ENCODE peak calls at places on chromosomes 3 and 15, in nine cellular contexts. A is tibial nerve, B is fibroblast of lung, F is endothelial cell of umbilical vein, D is cardiac muscle cell, S is nephron progenitor cell, K is fibroblast of mammary gland, X is AG09319, Z is body of pancreas. W is an unnamed sample.

GRCh38 chr3:99084156-99084555 is 182.7 kb upstream of the DCBLD2 start:
- DNase-seq in F (no peak), Z (no peak), B (no peak), S (no peak), A (no peak), X (no peak), K (no peak), D (no peak), W (no peak)

GRCh38 chr3:50572158-50572557 is 2.8 kb downstream of the HEMK1 start:
- DNase-seq in F (peak), D (peak), X (peak), B (peak), A (peak), S (peak), K (peak), Z (peak), W (no peak)

GRCh38 chr15:69679623-69680228 is 227.1 kb downstream of the RPLP1 start:
- DNase-seq in D (no peak), K (no peak), F (no peak), A (no peak), X (no peak), B (no peak), Z (no peak), S (no peak), W (no peak)

GRCh38 chr15:45458746-45459403 is 63.7 kb downstream of the SLC30A4 start:
- DNase-seq in D (peak), S (peak), F (peak), K (peak), A (peak), B (peak), X (no peak), Z (peak), W (peak)

GRCh38 chr3:7788881-7789280 is 712.7 kb upstream of the LMCD1 start:
- DNase-seq in X (no peak), F (peak), B (no peak), A (no peak), Z (no peak), K (no peak), D (no peak), S (no peak), W (no peak)

GRCh38 chr15:100192092-100192695 is 149.6 kb downstream of the ADAMTS17 start:
- DNase-seq in B (no peak), X (no peak), S (no peak), Z (no peak), K (no peak), D (no peak), A (no peak), F (no peak), W (no peak)

GRCh38 chr15:74901612-74902063 is 5.0 kb downstream of the FAM219B start:
- DNase-seq in B (peak), X (no peak), S (peak), F (peak), A (peak), K (peak), D (peak), Z (peak), W (peak)

GRCh38 chr15:63911160-63911559 is 77.4 kb upstream of the HERC1 start:
- DNase-seq in A (no peak), B (no peak), S (no peak), F (no peak), D (no peak), Z (no peak), K (no peak), X (no peak), W (no peak)

GRCh38 chr3:72329354-72329753 is 518.9 kb downstream of the SHQ1 start:
- DNase-seq in S (no peak), K (no peak), B (peak), D (peak), A (no peak), Z (peak), X (no peak), F (no peak), W (no peak)

GRCh38 chr3:39220551-39221530 is 28.4 kb upstream of the XIRP1 start:
- DNase-seq in X (no peak), K (no peak), D (peak), B (no peak), Z (peak), S (no peak), A (no peak), F (no peak), W (no peak)

GRCh38 chr3:71016141-71016845 is 567.2 kb downstream of the FOXP1 start:
- DNase-seq in S (no peak), D (no peak), A (no peak), F (no peak), Z (no peak), B (peak), X (no peak), K (peak), W (no peak)

GRCh38 chr3:188578579-188579363 is 424.8 kb downstream of the LPP start:
- DNase-seq in K (peak), S (no peak), B (peak), Z (peak), D (peak), F (peak), X (peak), A (peak), W (no peak)

GRCh38 chr15:95446854-95447253 is 883.6 kb upstream of the NR2F2 start:
- DNase-seq in A (no peak), K (no peak), Z (no peak), S (no peak), B (no peak), D (no peak), F (peak), X (no peak), W (no peak)

GRCh38 chr3:178719036-178719635 is 182.9 kb downstream of the KCNMB2 start:
- DNase-seq in Z (no peak), X (no peak), K (peak), D (peak), B (peak), A (no peak), S (no peak), F (no peak), W (no peak)

GRCh38 chr3:167740961-167741587 is 5.6 kb downstream of the SERPINI1 start:
- DNase-seq in K (peak), B (peak), S (peak), D (peak), A (no peak), F (peak), X (no peak), Z (peak), W (no peak)

GRCh38 chr3:88957751-88958452 is 149.5 kb upstream of the EPHA3 start:
- DNase-seq in B (peak), S (no peak), D (no peak), X (peak), A (no peak), F (no peak), Z (no peak), K (peak), W (no peak)

GRCh38 chr3:113275876-113276580 is 64.7 kb downstream of the BOC start:
- DNase-seq in S (peak), F (peak), X (peak), Z (peak), K (peak), D (peak), A (peak), B (peak), W (no peak)

GRCh38 chr3:128487538-128487812 is 5.5 kb downstream of the GATA2 start:
- DNase-seq in K (no peak), A (no peak), B (no peak), S (no peak), Z (no peak), D (no peak), X (no peak), F (no peak), W (no peak)

GRCh38 chr3:37086918-37087317 is 87.5 kb downstream of the LRRFIP2 start:
- DNase-seq in B (no peak), A (no peak), Z (no peak), K (peak), D (no peak), X (no peak), S (no peak), F (no peak), W (no peak)

GRCh38 chr3:905217-905616 is 187.6 kb upstream of the CNTN6 start:
- DNase-seq in D (no peak), F (no peak), B (no peak), Z (no peak), A (no peak), S (no peak), K (no peak), X (no peak), W (no peak)

GRCh38 chr3:906739-907138 is 186.1 kb upstream of the CNTN6 start:
- DNase-seq in K (no peak), D (no peak), B (no peak), A (no peak), X (no peak), Z (no peak), F (no peak), S (no peak), W (no peak)

DNA sequence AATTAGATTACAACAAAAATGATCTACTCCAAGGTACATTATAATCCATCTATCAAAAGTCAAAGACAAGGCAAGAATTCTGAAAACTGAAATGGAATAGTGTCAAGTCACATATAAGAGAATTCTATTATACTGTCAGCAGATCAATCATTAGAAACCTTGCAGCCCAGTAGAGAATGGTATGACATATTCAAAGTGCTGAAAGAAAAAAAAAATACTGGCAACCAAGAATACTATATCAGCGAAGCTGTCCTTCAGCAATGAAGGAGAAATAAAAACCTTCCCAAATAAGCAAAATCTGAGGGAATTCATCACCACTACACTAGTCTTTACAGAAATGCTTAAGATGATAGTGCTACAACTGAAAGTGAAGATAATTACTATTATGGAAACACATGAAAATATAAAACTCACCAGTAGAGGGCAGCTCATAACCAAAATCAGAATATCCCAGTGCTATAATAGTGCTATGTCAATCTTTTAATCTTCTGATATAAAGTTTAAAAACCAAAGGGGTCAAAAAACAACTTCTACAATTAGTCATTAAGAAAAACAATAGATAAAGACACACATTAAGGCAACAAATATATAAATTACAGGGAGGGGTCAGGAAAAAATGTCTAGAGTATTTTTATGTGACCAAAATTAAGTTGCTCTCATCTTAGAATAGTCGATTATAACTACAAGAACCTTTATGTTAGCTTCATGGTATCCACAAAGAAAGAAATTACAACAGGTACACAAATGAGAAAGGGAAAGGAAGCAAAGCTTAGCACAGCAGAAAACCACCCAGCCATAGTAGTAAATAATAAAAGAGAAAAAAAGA is 190.7 kb upstream of the CNTN6 start:
- DNase-seq in X (no peak), F (peak), Z (no peak), A (no peak), S (no peak), B (peak), K (peak), D (no peak), W (no peak)
- TF ChIP-seq CTCF in X (peak), F (peak), Z (no peak), A (no peak), S (peak), B (peak), K (peak), D (peak), W (peak)

GRCh38 chr3:116102037-116102436 is 343.2 kb downstream of the LSAMP start:
- DNase-seq in S (no peak), K (no peak), D (no peak), B (peak), Z (no peak), X (no peak), A (no peak), F (no peak), W (no peak)
- TF ChIP-seq CTCF in S (no peak), K (peak), D (peak), B (peak), Z (no peak), X (no peak), A (no peak), F (no peak), W (no peak)

DNA sequence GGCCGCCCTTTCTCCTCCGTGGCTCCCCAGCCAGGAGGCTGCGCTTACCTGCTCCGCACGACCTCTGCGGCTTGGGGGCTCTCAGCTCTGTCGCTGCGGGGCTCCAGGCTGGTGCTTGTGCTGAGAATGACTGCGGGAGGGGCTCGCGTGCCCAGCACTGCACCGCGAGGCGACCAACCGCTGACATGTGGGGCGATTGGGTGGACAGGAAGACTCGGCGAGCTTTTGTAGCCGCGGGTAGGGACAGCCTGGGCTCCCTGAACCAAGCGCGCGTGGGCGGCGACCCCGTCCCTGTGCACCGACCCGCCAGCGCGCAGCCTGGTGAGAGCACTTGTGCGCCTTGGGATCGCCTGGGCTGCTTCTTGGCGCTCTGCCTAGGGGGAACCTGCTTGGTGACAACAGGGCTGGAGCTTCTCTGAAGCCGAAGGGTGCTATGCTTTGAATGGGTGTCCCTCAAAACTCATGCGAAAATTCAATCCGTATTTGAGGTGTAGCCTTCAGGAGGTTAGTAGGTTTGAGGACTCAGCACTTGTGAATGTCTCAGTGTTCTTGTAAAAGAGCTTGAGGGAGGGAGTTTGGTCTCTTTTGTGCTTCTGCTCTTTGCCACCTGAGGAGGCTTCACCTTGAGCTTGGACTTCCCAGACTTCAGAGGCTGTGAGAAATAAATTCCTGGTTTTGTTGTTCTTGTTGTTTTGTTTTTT is 50.4 kb downstream of the IL12A start:
- DNase-seq in X (no peak), B (no peak), D (peak), A (no peak), F (peak), K (no peak), S (peak), Z (peak), W (peak)
- TF ChIP-seq CTCF in X (no peak), B (no peak), D (no peak), A (no peak), F (no peak), K (no peak), S (no peak), Z (no peak), W (no peak)

DNA sequence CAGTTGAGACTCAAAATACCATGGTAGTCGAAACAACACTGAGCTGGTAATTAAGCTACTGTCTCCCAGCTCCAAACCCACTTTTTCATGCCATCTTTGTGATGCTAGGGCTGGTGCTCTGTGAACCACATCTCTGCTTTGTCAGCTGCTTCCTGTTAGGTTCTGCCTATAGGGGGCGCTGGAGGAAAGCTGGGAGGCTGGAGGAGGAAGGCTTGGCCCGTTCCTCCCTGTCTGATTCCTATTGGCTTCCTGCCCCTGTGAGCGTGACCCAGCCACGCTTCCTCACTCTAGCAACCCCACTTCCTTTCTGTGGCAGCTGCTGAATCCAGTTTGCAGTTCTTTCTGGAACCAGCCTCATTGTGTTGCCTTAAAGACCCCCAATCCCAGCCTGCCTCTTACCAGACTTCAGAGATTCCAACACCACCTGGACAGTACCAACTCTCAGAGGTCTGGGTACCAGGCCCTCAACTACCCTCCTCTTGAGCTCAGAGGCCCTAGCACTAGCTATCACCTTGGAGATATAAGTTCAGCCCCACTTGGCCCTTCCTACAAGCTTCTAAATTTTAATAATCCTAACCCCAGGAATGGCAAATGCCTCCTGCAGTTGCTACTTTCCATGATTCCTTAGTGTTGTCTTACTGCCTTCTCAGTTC is 120.9 kb downstream of the ERC2 start:
- DNase-seq in F (peak), X (no peak), D (peak), Z (peak), S (peak), A (peak), K (peak), B (no peak), W (no peak)
- TF ChIP-seq CTCF in F (peak), X (peak), D (peak), Z (peak), S (peak), A (no peak), K (peak), B (no peak), W (peak)

GRCh38 chr3:27022096-27022761 is 347.0 kb downstream of the NEK10 start:
- DNase-seq in D (no peak), S (no peak), F (no peak), B (no peak), X (no peak), K (no peak), Z (no peak), A (no peak), W (no peak)
- TF ChIP-seq CTCF in D (no peak), S (no peak), F (no peak), B (no peak), X (no peak), K (no peak), Z (no peak), A (no peak), W (no peak)

GRCh38 chr3:55201729-55202128 is 273.9 kb upstream of the LRTM1 start:
- DNase-seq in D (no peak), X (no peak), K (no peak), F (no peak), B (peak), Z (no peak), S (no peak), A (no peak), W (no peak)
- TF ChIP-seq CTCF in D (no peak), X (no peak), K (no peak), F (no peak), B (no peak), Z (no peak), S (no peak), A (no peak), W (no peak)

GRCh38 chr3:126994661-126995161 is 11.8 kb downstream of the PLXNA1 start:
- DNase-seq in X (no peak), A (no peak), B (no peak), F (no peak), Z (no peak), D (no peak), S (no peak), K (peak), W (no peak)

GRCh38 chr3:126997455-126998038 is 14.6 kb downstream of the PLXNA1 start:
- DNase-seq in D (no peak), S (no peak), F (no peak), K (no peak), A (no peak), Z (no peak), B (no peak), X (no peak), W (no peak)

GRCh38 chr3:126996905-126997304 is 14.0 kb downstream of the PLXNA1 start:
- DNase-seq in D (no peak), B (no peak), X (no peak), K (peak), F (no peak), Z (no peak), S (no peak), A (no peak), W (no peak)

GRCh38 chr3:126995254-126995770 is 12.4 kb downstream of the PLXNA1 start:
- DNase-seq in B (no peak), K (no peak), S (no peak), A (no peak), F (no peak), D (no peak), Z (no peak), X (no peak), W (no peak)

GRCh38 chr3:126995926-126996512 is 13.1 kb downstream of the PLXNA1 start:
- DNase-seq in F (no peak), K (no peak), X (no peak), Z (no peak), S (no peak), A (no peak), B (no peak), D (no peak), W (no peak)
- TF ChIP-seq CTCF in F (peak), K (peak), X (no peak), Z (no peak), S (no peak), A (no peak), B (no peak), D (peak), W (no peak)

GRCh38 chr3:142459096-142459495 is 11.3 kb upstream of the XRN1 start:
- DNase-seq in X (no peak), D (no peak), F (no peak), Z (no peak), K (no peak), S (no peak), A (no peak), B (no peak), W (no peak)
- TF ChIP-seq CTCF in X (no peak), D (no peak), F (no peak), Z (no peak), K (no peak), S (no peak), A (no peak), B (no peak), W (no peak)

DNA sequence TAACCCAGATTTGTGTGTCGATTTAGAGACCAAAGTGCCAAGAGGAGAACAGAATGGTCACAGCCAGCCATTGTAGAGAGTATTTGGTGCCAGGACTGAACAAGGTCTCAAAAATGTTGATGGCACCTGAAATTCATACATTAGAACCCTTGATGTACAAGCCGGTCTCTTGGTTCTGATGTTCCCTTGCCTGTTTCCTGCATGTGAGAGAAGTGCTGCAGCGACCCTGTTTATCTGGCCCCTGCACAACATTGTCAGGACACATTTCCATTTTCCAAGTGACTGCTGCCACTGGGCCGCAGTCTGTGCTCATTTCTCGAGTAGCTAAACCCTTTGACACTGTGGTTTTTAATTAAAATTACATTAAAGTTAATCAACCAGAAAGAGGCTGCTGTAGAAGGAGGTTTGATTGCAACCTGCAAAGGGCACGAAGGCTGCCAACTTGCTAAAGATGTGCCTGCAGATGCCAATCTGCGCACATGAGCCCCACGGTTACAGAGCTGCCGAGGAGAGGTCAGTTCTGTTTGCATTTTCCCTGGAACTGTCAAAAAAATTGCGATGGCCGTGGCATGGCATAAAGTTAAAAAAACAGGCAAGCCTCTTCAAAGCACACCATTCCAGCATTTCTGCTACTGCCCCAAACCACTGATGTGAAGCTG is 136.4 kb upstream of the CMC1 start:
- DNase-seq in S (no peak), D (no peak), B (no peak), K (no peak), F (no peak), X (no peak), A (no peak), Z (no peak), W (no peak)
- TF ChIP-seq CTCF in S (no peak), D (no peak), B (no peak), K (no peak), F (no peak), X (no peak), A (no peak), Z (no peak), W (no peak)

DNA sequence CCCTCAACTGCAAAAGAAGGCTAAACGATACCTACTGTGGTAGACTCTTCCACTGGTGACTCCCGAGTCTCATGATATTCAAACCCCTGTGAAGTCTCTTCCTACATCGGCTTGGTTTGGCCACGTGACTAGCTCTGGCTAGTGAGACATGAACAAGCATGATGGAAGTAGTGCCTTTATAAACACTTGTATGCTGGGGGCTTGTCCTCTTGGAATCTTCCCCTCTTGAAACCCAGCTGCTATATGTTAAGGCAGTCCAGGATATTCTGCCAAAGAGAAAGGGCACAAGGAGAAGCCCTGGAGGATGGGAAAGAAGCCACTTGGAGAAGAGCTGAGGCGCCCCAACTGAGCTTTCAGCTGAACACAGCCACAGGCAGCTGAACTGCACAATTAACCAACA is 16.4 kb downstream of the RBP1 start:
- DNase-seq in D (no peak), F (no peak), K (no peak), B (no peak), Z (no peak), S (no peak), X (no peak), A (no peak), W (no peak)
- TF ChIP-seq CTCF in D (no peak), F (no peak), K (no peak), B (no peak), Z (no peak), S (no peak), X (no peak), A (no peak), W (no peak)